ENCODE peak calls at places on chromosomes 13 and 19, in eight cellular contexts. P is hepatocyte; Q is MM.1S; M is upper lobe of right lung; W is naive thymus-derived CD4-positive, alpha-beta T cell; T is lung; S is heart right ventricle; V is heart left ventricle. H is an unnamed sample. For H3K4me1, the result is how much of the 10 kb centered on the place peaks cover.

GRCh38 chr13:99371956-99372355 is 64.8 kb upstream of the GPR183 start:
- DNase-seq in S (no peak), Q (no peak), W (peak), P (no peak), T (no peak), M (no peak), V (no peak), H (peak)

GRCh38 chr19:30393046-30393445 is 20.9 kb downstream of the ZNF536 start:
- DNase-seq in V (no peak), M (no peak), Q (no peak), T (no peak), P (no peak), W (no peak), S (no peak), H (no peak)

GRCh38 chr13:40464349-40464748 is 202.1 kb downstream of the FOXO1 start:
- DNase-seq in W (no peak), V (no peak), M (no peak), P (no peak), T (no peak), S (no peak), Q (no peak), H (no peak)

GRCh38 chr19:44430956-44431355 is 17.3 kb downstream of the ZNF229 start:
- DNase-seq in S (no peak), M (no peak), T (no peak), Q (no peak), P (no peak), V (no peak), W (no peak), H (no peak)

GRCh38 chr19:53945441-53945840 is 17.3 kb upstream of the CACNG8 start:
- DNase-seq in W (no peak), Q (no peak), P (no peak), V (no peak), M (no peak), T (no peak), S (no peak), H (no peak)

GRCh38 chr13:95756072-95756471 is 79.1 kb downstream of the DNAJC3 start:
- DNase-seq in T (no peak), S (no peak), P (no peak), Q (no peak), M (no peak), V (no peak), W (no peak), H (no peak)

GRCh38 chr13:75689686-75690085 is 53.6 kb downstream of the LMO7 start:
- DNase-seq in M (no peak), S (no peak), P (no peak), T (no peak), Q (no peak), V (no peak), W (no peak), H (no peak)

GRCh38 chr13:71702253-71702652 is 164.8 kb downstream of the DACH1 start:
- DNase-seq in T (no peak), Q (no peak), W (no peak), M (no peak), V (no peak), P (no peak), S (no peak), H (no peak)

GRCh38 chr19:51324082-51324481 is 12.6 kb downstream of the IGLON5 start:
- DNase-seq in S (no peak), W (no peak), V (no peak), Q (no peak), T (no peak), P (no peak), M (peak), H (no peak)

GRCh38 chr13:104004572-104004971 is 938.4 kb upstream of the SLC10A2 start:
- DNase-seq in S (no peak), V (no peak), M (no peak), T (no peak), Q (no peak), W (no peak), P (no peak), H (no peak)

GRCh38 chr19:40284251-40284500 is 969 bp downstream of the AKT2 start:
- DNase-seq in W (no peak), Q (no peak), M (no peak), T (no peak), S (no peak), P (no peak), V (no peak), H (no peak)

GRCh38 chr19:50654882-50655281 is 5.6 kb downstream of the C19orf81 start:
- DNase-seq in W (no peak), Q (no peak), P (peak), T (no peak), M (no peak), S (no peak), V (no peak), H (no peak)

GRCh38 chr19:1773173-1773572 is 19.9 kb downstream of the ONECUT3 start:
- DNase-seq in W (no peak), V (no peak), T (no peak), S (no peak), M (no peak), P (no peak), Q (no peak), H (no peak)

GRCh38 chr19:31377736-31378135 is 28.5 kb upstream of the TSHZ3 start:
- DNase-seq in S (no peak), Q (no peak), V (no peak), M (no peak), W (no peak), P (no peak), T (no peak), H (no peak)

GRCh38 chr13:112664501-112665203 is 25.2 kb upstream of the ATP11A start:
- DNase-seq in S (no peak), M (peak), P (no peak), T (no peak), V (no peak), Q (no peak), W (no peak), H (no peak)

GRCh38 chr13:106981050-106981449 is 413.1 kb upstream of the ARGLU1 start:
- DNase-seq in Q (no peak), S (no peak), W (no peak), P (peak), M (no peak), V (no peak), T (no peak), H (no peak)

GRCh38 chr19:49862411-49863253 is 4.7 kb downstream of the PNKP start:
- DNase-seq in Q (no peak), W (no peak), V (no peak), T (no peak), P (no peak), M (peak), S (no peak), H (no peak)

GRCh38 chr13:24162604-24163003 is 2.1 kb downstream of the SPATA13 start:
- DNase-seq in Q (no peak), T (no peak), V (no peak), S (no peak), W (no peak), P (no peak), M (no peak), H (no peak)

GRCh38 chr13:52925221-52925620 is 76.8 kb upstream of the PCDH8 start:
- DNase-seq in M (no peak), Q (no peak), V (no peak), S (no peak), W (no peak), P (no peak), T (no peak), H (no peak)

DNA sequence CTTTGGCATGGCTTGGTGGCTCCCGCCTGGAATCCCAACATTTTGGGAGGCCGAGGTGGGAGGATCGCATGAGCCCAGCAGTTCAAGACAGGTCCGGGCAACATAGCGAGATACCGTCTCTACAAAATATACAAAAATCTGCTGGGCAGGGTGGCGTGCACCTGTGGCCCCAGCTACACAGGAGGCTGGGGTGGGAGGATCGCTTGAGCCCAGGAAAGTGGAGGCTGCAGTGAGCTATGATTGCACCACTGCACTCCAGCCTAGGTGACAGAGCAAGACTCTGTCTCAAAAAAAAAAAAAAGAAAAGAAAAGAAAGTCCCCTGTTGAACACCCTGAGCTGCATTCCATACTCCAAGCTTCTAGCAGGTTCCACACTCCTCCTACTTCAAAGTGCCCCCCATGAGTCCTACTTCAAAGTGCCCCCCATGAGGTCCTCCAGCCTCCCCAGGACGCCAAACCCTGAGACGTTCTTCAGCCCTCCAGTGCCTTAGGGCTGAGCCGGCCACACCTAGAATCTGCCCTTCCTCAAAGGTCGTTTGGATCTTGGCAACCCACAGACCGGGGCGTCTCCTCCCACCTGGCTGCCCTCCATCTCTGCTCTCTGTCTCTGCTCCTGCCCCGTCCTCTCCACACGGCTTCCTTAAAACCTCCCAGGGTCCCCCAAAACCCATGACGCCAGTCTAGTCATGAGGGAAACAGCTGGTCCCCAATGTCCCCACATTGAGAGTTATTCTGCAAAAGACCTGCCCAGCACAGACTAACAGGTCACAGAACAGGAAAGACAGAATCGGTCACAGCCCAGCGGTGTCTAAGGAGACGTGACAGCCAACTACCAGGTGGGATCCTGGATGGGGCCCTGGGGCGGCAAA is 4.7 kb downstream of the TJP3 start:
- DNase-seq in V (no peak), P (no peak), S (no peak), M (peak), W (no peak), T (peak), Q (no peak), H (no peak)
- H3K27ac ChIP-seq in V (no peak), P (peak), S (no peak), M (peak), W (no peak), T (no peak), Q (no peak), H (no peak)

GRCh38 chr19:48330012-48330681 is 4.8 kb downstream of the EMP3 start:
- DNase-seq in P (peak), Q (peak), V (peak), T (peak), M (peak), S (peak), W (peak), H (no peak)
- H3K4me1 ChIP-seq in P (under half), Q (under half), V (under half), T (under half), M (under half), S (under half), W (half or more), H (under half)

GRCh38 chr19:56141416-56141992 is 417 bp downstream of the ZNF444 start:
- DNase-seq in Q (no peak), P (peak), W (peak), M (no peak), T (no peak), S (no peak), V (no peak), H (no peak)
- H3K27ac ChIP-seq in Q (no peak), P (peak), W (peak), M (peak), T (peak), S (no peak), V (peak), H (peak)

DNA sequence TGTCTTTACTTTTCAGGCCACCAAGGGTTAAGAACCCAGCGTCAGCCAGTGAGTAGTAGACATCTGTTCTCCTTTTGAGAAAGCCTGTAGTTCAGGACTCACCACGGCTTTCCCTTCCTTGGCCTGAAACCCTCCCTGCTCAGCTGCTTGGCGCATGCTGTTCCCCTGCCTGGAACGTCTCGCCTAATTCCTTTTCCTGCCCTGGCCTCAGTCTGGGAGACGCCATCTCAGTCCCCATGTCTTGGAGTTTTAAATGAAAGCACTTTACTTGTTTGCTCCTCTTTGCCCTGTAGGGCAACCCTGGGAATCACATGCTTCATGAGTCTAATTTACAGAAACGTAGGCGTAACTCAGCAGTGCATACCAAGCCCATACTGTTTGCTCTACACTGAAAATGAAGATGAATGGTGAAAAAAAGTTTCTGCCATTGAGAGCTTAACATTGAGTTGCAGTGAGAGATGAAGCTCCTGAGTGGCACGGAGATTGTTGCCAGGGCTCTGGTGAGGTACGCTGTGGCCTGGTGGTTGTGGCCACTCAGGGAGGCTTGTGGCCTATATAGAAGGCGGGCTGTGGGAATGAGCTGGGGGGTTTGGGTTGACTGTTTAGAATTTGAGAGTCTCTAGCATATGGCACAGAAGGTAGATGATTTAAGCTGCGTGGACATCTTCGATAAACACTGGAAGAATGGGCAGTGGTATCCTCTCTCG is 52.8 kb downstream of the GATAD2A start:
- DNase-seq in S (no peak), W (no peak), Q (no peak), P (no peak), V (no peak), T (no peak), M (no peak), H (no peak)
- H3K4me1 ChIP-seq in S (half or more), W (half or more), Q (under half), P (under half), V (under half), T (half or more), M (half or more), H (under half)

DNA sequence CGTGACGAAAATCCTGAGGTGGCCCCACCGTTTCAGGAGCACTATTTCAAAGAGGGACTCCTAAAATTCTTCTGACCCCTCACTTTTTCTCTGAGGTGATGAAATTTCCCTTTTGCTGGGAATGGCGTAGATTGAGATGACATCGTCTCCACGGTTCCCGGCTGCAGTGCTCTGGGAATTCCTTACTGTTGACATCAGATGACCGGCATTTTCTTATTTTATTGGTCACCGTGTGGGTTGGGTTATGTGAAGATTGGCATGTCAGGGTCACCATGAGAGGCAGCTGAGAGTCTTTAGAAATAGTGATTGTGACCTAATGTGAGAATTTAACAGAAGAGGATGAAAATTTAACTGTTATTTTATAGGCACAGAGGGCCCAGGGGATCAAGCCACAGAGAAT is 356.7 kb downstream of the FGF9 start:
- DNase-seq in S (no peak), T (no peak), M (no peak), P (no peak), Q (no peak), V (no peak), W (no peak), H (no peak)
- H3K27ac ChIP-seq in S (no peak), T (no peak), M (no peak), P (no peak), Q (no peak), V (no peak), W (no peak), H (no peak)

DNA sequence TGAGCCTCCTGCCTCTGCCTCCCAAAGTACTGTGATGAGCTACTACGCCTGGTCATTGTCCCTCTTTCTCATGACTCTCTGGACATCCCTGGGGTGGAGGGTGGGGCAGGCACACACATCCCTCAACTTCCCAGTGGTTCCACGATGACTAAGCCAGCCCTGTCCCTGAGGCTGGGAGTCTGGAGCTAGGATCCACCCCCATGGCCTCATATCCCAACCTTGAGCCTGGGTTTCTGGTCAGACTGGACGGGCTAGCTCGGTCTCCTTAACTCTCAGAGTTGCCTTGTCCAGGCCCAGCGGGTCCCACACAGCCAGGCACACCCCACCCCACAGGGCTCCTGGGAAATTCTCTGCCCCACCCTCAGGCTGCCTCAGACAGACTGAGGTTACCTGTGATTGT is 19.6 kb downstream of the IER2 start:
- DNase-seq in V (peak), Q (no peak), T (no peak), P (peak), W (no peak), S (no peak), M (no peak), H (no peak)
- H3K4me1 ChIP-seq in V (under half), Q (under half), T (under half), P (under half), W (half or more), S (under half), M (half or more), H (under half)

DNA sequence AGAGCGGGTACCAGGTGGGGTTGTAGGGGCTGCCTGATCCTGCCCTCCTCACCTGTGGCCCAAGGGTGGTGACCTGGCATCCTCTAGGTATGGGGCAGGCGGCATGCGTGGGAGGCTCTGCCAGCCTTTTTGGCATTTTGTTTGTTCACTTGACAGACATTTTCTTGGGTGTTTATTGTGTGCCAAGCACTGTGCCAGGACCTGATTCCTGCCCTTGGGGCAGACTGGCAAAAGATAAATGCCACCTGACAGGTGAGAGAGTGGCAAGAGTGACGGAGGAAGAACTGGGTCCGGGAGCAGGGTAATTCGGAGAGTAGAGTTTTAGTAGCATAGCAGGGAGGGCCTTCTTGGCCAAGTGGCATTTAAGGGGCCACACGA is 6.0 kb downstream of the RAB11B start:
- DNase-seq in P (no peak), V (no peak), W (no peak), M (no peak), S (no peak), Q (no peak), T (no peak), H (no peak)
- H3K27ac ChIP-seq in P (no peak), V (no peak), W (no peak), M (no peak), S (no peak), Q (no peak), T (no peak), H (peak)